ENCODE peak calls at places on chromosomes 2 and 18, in eight cellular contexts. K is osteocyte; I is HT1080; V is KG1; Z is activated T-cell treated with anti-CD3 and anti-CD28 coated beads, Interleukin-2, amount 50 U/mL, for 72 hours; D is neural crest cell; J is HT-29; Q is cardiac septum. X is an unnamed sample.

GRCh38 chr18:11177382-11177781 is 28.0 kb upstream of the PIEZO2 start:
- DNase-seq in I (no peak), Z (no peak), Q (no peak), D (no peak), J (no peak), V (no peak), K (no peak), X (peak)

GRCh38 chr18:48996901-48997463 is 46.2 kb upstream of the SMAD7 start:
- DNase-seq in J (peak), D (no peak), I (peak), Q (no peak), K (no peak), V (no peak), Z (no peak), X (peak)

GRCh38 chr18:54926593-54927297 is 32.5 kb downstream of the CCDC68 start:
- DNase-seq in V (no peak), I (no peak), D (no peak), K (no peak), Q (no peak), J (no peak), Z (no peak), X (no peak)

GRCh38 chr18:59814872-59815271 is 84.9 kb upstream of the PMAIP1 start:
- DNase-seq in D (no peak), Q (no peak), I (peak), J (no peak), K (no peak), Z (no peak), V (no peak), X (no peak)

GRCh38 chr2:133130548-133131246 is 437.6 kb downstream of the NCKAP5 start:
- DNase-seq in D (no peak), I (peak), Q (no peak), K (no peak), V (no peak), J (no peak), Z (no peak), X (no peak)

GRCh38 chr2:156803967-156804366 is 367.8 kb downstream of the GPD2 start:
- DNase-seq in D (no peak), J (no peak), I (no peak), K (no peak), V (no peak), Q (no peak), Z (no peak), X (no peak)

GRCh38 chr2:234678721-234679120 is 181.8 kb upstream of the ARL4C start:
- DNase-seq in D (no peak), V (no peak), K (peak), Z (no peak), I (peak), J (no peak), Q (no peak), X (no peak)

GRCh38 chr18:48852792-48853191 is 98.0 kb downstream of the SMAD7 start:
- DNase-seq in I (no peak), Q (no peak), J (no peak), Z (no peak), D (no peak), V (no peak), K (no peak), X (no peak)

GRCh38 chr2:175063741-175064140 is 58.6 kb upstream of the CHN1 start:
- DNase-seq in Z (no peak), J (no peak), I (no peak), Q (no peak), V (no peak), D (no peak), K (no peak), X (peak)

GRCh38 chr2:86446060-86446459 is 4.9 kb downstream of the KDM3A start:
- DNase-seq in I (no peak), Z (no peak), Q (no peak), D (no peak), K (no peak), J (no peak), V (no peak), X (peak)

GRCh38 chr18:45110577-45111506 is 430.2 kb downstream of the SETBP1 start:
- DNase-seq in V (no peak), J (no peak), Z (no peak), I (peak), D (no peak), Q (no peak), K (no peak), X (no peak)

X was measured in HepG2.